ENCODE peak calls at places on chromosomes 4 and X, in four cellular contexts. One of them, this sample, is unnamed. For H3K4me1 and H3K36me3, the result is how much of the 10 kb centered on the place peaks cover.

GRCh38 chr4:153643406-153644016 is 40.6 kb upstream of the TLR2 start:
- DNase-seq in sigmoid colon: no peak
- DNase-seq in CD8-positive, alpha-beta T cell: no peak
- DNase-seq in BE2C: no peak
- DNase-seq in this sample: no peak

GRCh38 chr4:30714408-30715031 is 5.6 kb upstream of the PCDH7 start:
- DNase-seq in sigmoid colon: no peak
- DNase-seq in CD8-positive, alpha-beta T cell: no peak
- DNase-seq in BE2C: peak
- DNase-seq in this sample: peak

GRCh38 chr4:107618656-107619055 is 101.4 kb downstream of the PAPSS1 start:
- DNase-seq in sigmoid colon: no peak
- DNase-seq in CD8-positive, alpha-beta T cell: no peak
- DNase-seq in BE2C: no peak
- DNase-seq in this sample: no peak

GRCh38 chrX:130091976-130092522 is 18.2 kb downstream of the ELF4 start:
- DNase-seq in sigmoid colon: no peak
- DNase-seq in CD8-positive, alpha-beta T cell: peak
- DNase-seq in BE2C: no peak
- DNase-seq in this sample: peak

GRCh38 chr4:61401771-61402170 is 201.6 kb downstream of the ADGRL3 start:
- DNase-seq in sigmoid colon: no peak
- DNase-seq in CD8-positive, alpha-beta T cell: no peak
- DNase-seq in BE2C: no peak
- DNase-seq in this sample: no peak

GRCh38 chr4:92307156-92307555 is 3.4 kb downstream of the GRID2 start:
- DNase-seq in sigmoid colon: no peak
- DNase-seq in CD8-positive, alpha-beta T cell: no peak
- DNase-seq in BE2C: no peak
- DNase-seq in this sample: no peak

GRCh38 chrX:110145854-110146253 is 142.9 kb downstream of the TMEM164 start:
- DNase-seq in sigmoid colon: no peak
- DNase-seq in CD8-positive, alpha-beta T cell: no peak
- DNase-seq in BE2C: no peak
- DNase-seq in this sample: no peak

GRCh38 chr4:7158991-7159390 is 33.3 kb upstream of the SORCS2 start:
- DNase-seq in sigmoid colon: no peak
- DNase-seq in CD8-positive, alpha-beta T cell: no peak
- DNase-seq in BE2C: no peak
- DNase-seq in this sample: no peak

GRCh38 chr4:159487284-159487747 is 384.4 kb downstream of the RAPGEF2 start:
- DNase-seq in sigmoid colon: no peak
- DNase-seq in CD8-positive, alpha-beta T cell: no peak
- DNase-seq in BE2C: peak
- DNase-seq in this sample: peak

GRCh38 chr4:98143001-98143899 is at the start of gene STPG2:
- DNase-seq in sigmoid colon: peak
- DNase-seq in CD8-positive, alpha-beta T cell: peak
- DNase-seq in BE2C: peak
- DNase-seq in this sample: peak

GRCh38 chr4:165542476-165542875 is 163.7 kb downstream of the CPE start:
- DNase-seq in sigmoid colon: no peak
- DNase-seq in CD8-positive, alpha-beta T cell: no peak
- DNase-seq in BE2C: no peak
- DNase-seq in this sample: no peak

GRCh38 chr4:121428721-121429120 is 47.9 kb upstream of the QRFPR start:
- DNase-seq in sigmoid colon: no peak
- DNase-seq in CD8-positive, alpha-beta T cell: no peak
- DNase-seq in BE2C: no peak
- DNase-seq in this sample: no peak

GRCh38 chr4:48341776-48342558 is 638 bp downstream of the SLAIN2 start:
- DNase-seq in sigmoid colon: peak
- DNase-seq in CD8-positive, alpha-beta T cell: peak
- DNase-seq in BE2C: peak
- DNase-seq in this sample: peak

GRCh38 chr4:74638001-74638400 is 156.3 kb downstream of the BTC start:
- DNase-seq in sigmoid colon: no peak
- DNase-seq in CD8-positive, alpha-beta T cell: no peak
- DNase-seq in BE2C: no peak
- DNase-seq in this sample: no peak

GRCh38 chr4:36039031-36039430 is 205.3 kb downstream of the ARAP2 start:
- DNase-seq in sigmoid colon: no peak
- DNase-seq in CD8-positive, alpha-beta T cell: no peak
- DNase-seq in BE2C: no peak
- DNase-seq in this sample: no peak

GRCh38 chr4:139901516-139902327 is 236.1 kb downstream of the MGST2 start:
- DNase-seq in sigmoid colon: no peak
- DNase-seq in CD8-positive, alpha-beta T cell: no peak
- DNase-seq in BE2C: no peak
- DNase-seq in this sample: no peak

GRCh38 chrX:129769467-129770154 is 10.1 kb upstream of the SASH3 start:
- DNase-seq in sigmoid colon: no peak
- DNase-seq in CD8-positive, alpha-beta T cell: peak
- DNase-seq in BE2C: no peak
- DNase-seq in this sample: no peak

GRCh38 chr4:109211671-109212070 is 90.8 kb downstream of the COL25A1 start:
- DNase-seq in sigmoid colon: no peak
- DNase-seq in CD8-positive, alpha-beta T cell: no peak
- DNase-seq in BE2C: no peak
- DNase-seq in this sample: no peak

GRCh38 chr4:151644625-151645024 is 116.2 kb downstream of the GATB start:
- DNase-seq in sigmoid colon: no peak
- DNase-seq in CD8-positive, alpha-beta T cell: no peak
- DNase-seq in BE2C: peak
- DNase-seq in this sample: peak

GRCh38 chrX:123324628-123325027 is 140.6 kb downstream of the GRIA3 start:
- DNase-seq in sigmoid colon: no peak
- DNase-seq in CD8-positive, alpha-beta T cell: no peak
- DNase-seq in BE2C: no peak
- DNase-seq in this sample: no peak

GRCh38 chrX:119228506-119229290 is 7.4 kb upstream of the PGRMC1 start:
- DNase-seq in sigmoid colon: no peak
- DNase-seq in CD8-positive, alpha-beta T cell: no peak
- DNase-seq in BE2C: no peak
- DNase-seq in this sample: no peak

GRCh38 chrX:22889824-22890223 is 109.9 kb upstream of the DDX53 start:
- DNase-seq in sigmoid colon: no peak
- DNase-seq in CD8-positive, alpha-beta T cell: no peak
- DNase-seq in BE2C: no peak
- DNase-seq in this sample: no peak

GRCh38 chrX:14015941-14016340 is 13.8 kb downstream of the GEMIN8 start:
- DNase-seq in sigmoid colon: no peak
- DNase-seq in CD8-positive, alpha-beta T cell: no peak
- DNase-seq in BE2C: no peak
- DNase-seq in this sample: no peak

GRCh38 chrX:49199906-49200771 is at the start of gene SYP:
- DNase-seq in sigmoid colon: peak
- DNase-seq in CD8-positive, alpha-beta T cell: peak
- DNase-seq in BE2C: peak
- DNase-seq in this sample: peak

GRCh38 chrX:118000518-118000917 is 116.1 kb downstream of the KLHL13 start:
- DNase-seq in sigmoid colon: no peak
- DNase-seq in CD8-positive, alpha-beta T cell: no peak
- DNase-seq in BE2C: no peak
- DNase-seq in this sample: no peak

GRCh38 chr4:37383579-37384229 is 139.2 kb downstream of the NWD2 start:
- DNase-seq in sigmoid colon: no peak
- DNase-seq in CD8-positive, alpha-beta T cell: no peak
- DNase-seq in BE2C: no peak
- DNase-seq in this sample: peak

GRCh38 chr4:144584428-144584827 is 61.5 kb upstream of the HHIP start:
- DNase-seq in sigmoid colon: no peak
- DNase-seq in CD8-positive, alpha-beta T cell: no peak
- DNase-seq in BE2C: no peak
- DNase-seq in this sample: no peak
- H3K4me1 ChIP-seq in sigmoid colon: under half
- H3K4me1 ChIP-seq in CD8-positive, alpha-beta T cell: under half
- H3K4me1 ChIP-seq in BE2C: under half
- H3K4me1 ChIP-seq in this sample: under half

GRCh38 chr4:77911091-77911490 is 48.5 kb downstream of the MRPL1 start:
- DNase-seq in sigmoid colon: no peak
- DNase-seq in CD8-positive, alpha-beta T cell: no peak
- DNase-seq in BE2C: no peak
- DNase-seq in this sample: no peak

GRCh38 chr4:77903186-77903585 is 40.6 kb downstream of the MRPL1 start:
- DNase-seq in sigmoid colon: no peak
- DNase-seq in CD8-positive, alpha-beta T cell: no peak
- DNase-seq in BE2C: no peak
- DNase-seq in this sample: no peak

DNA sequence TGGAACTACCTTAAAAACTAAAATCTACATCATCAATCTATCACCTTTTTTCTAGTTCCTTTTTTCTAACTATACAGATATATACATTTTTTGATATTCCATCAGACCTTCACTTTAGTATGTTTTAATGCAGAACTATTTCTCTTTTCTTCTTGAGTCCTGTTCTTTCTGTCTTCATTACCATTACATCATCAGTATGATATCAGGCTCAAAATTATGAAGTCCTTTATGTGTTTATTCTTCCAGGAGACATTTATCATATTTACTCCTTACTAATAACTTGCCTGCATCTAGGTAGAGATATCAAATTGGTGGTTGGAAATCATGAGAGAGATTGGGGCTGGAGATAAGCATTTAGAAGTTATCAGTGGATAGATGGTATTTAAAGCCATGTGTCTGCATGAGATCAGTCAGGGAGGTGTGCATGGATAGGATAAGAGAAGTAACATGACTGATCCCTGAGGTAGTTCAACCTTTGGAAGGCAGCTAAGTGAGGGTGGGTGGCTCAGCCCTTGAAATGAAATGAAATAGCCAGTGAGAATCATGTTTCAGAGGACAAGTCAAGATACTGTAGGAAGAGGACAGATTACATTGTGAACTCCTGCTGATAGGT is 43.1 kb downstream of the MRPL1 start:
- DNase-seq in sigmoid colon: no peak
- DNase-seq in CD8-positive, alpha-beta T cell: no peak
- DNase-seq in BE2C: no peak
- DNase-seq in this sample: no peak
- H3K36me3 ChIP-seq in sigmoid colon: under half
- H3K36me3 ChIP-seq in CD8-positive, alpha-beta T cell: under half
- H3K36me3 ChIP-seq in BE2C: under half
- H3K36me3 ChIP-seq in this sample: under half

DNA sequence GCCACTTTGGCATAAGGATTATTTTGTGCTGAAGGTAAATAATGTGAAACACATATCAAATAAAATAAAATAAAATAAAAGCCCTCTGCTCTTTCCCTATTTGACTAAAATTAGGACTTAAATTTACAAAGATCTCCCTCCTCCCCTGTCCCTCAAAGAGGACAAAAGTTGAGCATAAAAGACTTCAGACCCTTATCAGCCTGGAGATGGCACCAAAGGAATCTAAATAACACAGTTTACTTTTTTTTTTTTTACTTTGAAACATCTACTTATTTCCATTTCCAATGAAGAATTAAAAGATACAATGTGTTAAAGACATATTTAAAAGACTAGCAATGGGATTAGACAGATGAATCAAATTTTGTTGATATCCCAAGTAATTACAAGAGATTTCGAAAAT is 89.7 kb downstream of the EPHA5 start:
- DNase-seq in sigmoid colon: no peak
- DNase-seq in CD8-positive, alpha-beta T cell: no peak
- DNase-seq in BE2C: no peak
- DNase-seq in this sample: no peak
- TF ChIP-seq CTCF in sigmoid colon: no peak
- TF ChIP-seq CTCF in CD8-positive, alpha-beta T cell: no peak
- TF ChIP-seq CTCF in BE2C: peak
- TF ChIP-seq CTCF in this sample: no peak

GRCh38 chr4:175637762-175638161 is 174.3 kb downstream of the GPM6A start:
- DNase-seq in sigmoid colon: no peak
- DNase-seq in CD8-positive, alpha-beta T cell: no peak
- DNase-seq in BE2C: no peak
- DNase-seq in this sample: no peak

GRCh38 chr4:175641053-175641452 is 171.0 kb downstream of the GPM6A start:
- DNase-seq in sigmoid colon: no peak
- DNase-seq in CD8-positive, alpha-beta T cell: no peak
- DNase-seq in BE2C: no peak
- DNase-seq in this sample: no peak

GRCh38 chr4:175633310-175633709 is 178.8 kb downstream of the GPM6A start:
- DNase-seq in sigmoid colon: no peak
- DNase-seq in CD8-positive, alpha-beta T cell: no peak
- DNase-seq in BE2C: no peak
- DNase-seq in this sample: no peak

GRCh38 chr4:175639346-175639745 is 172.7 kb downstream of the GPM6A start:
- DNase-seq in sigmoid colon: no peak
- DNase-seq in CD8-positive, alpha-beta T cell: no peak
- DNase-seq in BE2C: no peak
- DNase-seq in this sample: no peak

DNA sequence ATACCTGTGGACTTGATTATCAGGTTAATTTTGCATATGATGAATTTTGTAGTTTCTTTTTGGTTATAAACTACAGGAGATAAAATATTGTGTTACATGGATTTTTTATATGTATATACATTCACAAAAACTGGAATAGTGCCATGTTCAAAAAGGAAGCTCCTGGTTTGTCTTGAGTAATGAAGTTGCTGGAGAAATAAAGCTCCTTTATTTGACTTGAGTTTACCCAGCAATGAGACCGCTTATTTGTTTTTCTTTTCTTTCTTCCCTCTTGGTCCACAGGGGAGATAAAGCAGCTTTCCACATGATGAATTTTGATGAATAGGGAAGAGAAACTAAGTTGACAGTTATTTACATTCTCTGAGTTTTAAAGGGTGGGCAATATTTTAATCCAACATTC is 176.6 kb downstream of the GPM6A start:
- DNase-seq in sigmoid colon: no peak
- DNase-seq in CD8-positive, alpha-beta T cell: no peak
- DNase-seq in BE2C: no peak
- DNase-seq in this sample: no peak
- H3K4me1 ChIP-seq in sigmoid colon: under half
- H3K4me1 ChIP-seq in CD8-positive, alpha-beta T cell: under half
- H3K4me1 ChIP-seq in BE2C: under half
- H3K4me1 ChIP-seq in this sample: under half

GRCh38 chrX:15056044-15056443 is 182.8 kb downstream of the MOSPD2 start:
- DNase-seq in sigmoid colon: no peak
- DNase-seq in CD8-positive, alpha-beta T cell: no peak
- DNase-seq in BE2C: no peak
- DNase-seq in this sample: no peak

GRCh38 chrX:15055146-15055930 is 182.1 kb downstream of the MOSPD2 start:
- DNase-seq in sigmoid colon: no peak
- DNase-seq in CD8-positive, alpha-beta T cell: no peak
- DNase-seq in BE2C: no peak
- DNase-seq in this sample: no peak

DNA sequence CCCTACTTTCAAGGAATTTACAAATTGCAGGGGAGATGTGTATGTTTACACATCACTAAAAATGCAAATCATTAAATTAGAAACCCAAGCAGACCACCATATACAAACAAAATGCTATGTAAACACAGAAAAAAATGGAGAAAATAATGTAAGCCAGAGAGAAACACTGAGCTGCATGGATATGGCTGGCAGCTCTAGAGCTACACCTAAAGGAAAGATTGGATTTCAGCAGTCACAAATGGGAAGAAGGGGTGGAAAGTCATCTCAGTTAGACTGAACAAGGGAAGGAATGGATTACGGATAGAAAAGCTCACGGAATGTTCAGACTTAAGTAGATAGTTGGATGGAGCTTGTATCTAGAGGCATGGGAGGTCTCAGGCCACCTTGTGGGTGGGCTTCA is 186.3 kb downstream of the MOSPD2 start:
- DNase-seq in sigmoid colon: no peak
- DNase-seq in CD8-positive, alpha-beta T cell: no peak
- DNase-seq in BE2C: no peak
- DNase-seq in this sample: no peak
- H3K36me3 ChIP-seq in sigmoid colon: under half
- H3K36me3 ChIP-seq in CD8-positive, alpha-beta T cell: under half
- H3K36me3 ChIP-seq in BE2C: under half
- H3K36me3 ChIP-seq in this sample: under half